ENCODE peak calls at places on chromosomes 4 and X, in six cellular contexts. T is H54, O is NCI-H69, Y is NCI-H1092 treated with DMSO at 0.1 percent for 48 hours, Q is colonic mucosa, M is RPMI8226. E is an unnamed sample.

GRCh38 chrX:80223922-80224579 is 196.2 kb upstream of the TENT5D start:
- DNase-seq in M (no peak), Q (no peak), O (no peak), Y (no peak), T (no peak), E (peak)

GRCh38 chrX:143634701-143635442 is 1.0 kb downstream of the SLITRK4 start:
- DNase-seq in Q (no peak), T (peak), Y (peak), M (no peak), O (peak), E (no peak)

GRCh38 chr4:91984466-91984865 is 319.3 kb upstream of the GRID2 start:
- DNase-seq in M (no peak), T (no peak), Q (no peak), O (no peak), Y (no peak), E (no peak)

GRCh38 chr4:156974264-156974663 is 2.7 kb upstream of the PDGFC start:
- DNase-seq in Q (no peak), O (no peak), T (no peak), Y (no peak), M (no peak), E (no peak)

GRCh38 chrX:21166302-21166982 is 207.8 kb upstream of the CNKSR2 start:
- DNase-seq in Q (no peak), T (no peak), O (no peak), Y (no peak), M (no peak), E (no peak)

GRCh38 chr4:25131925-25132324 is 28.3 kb downstream of the SEPSECS start:
- DNase-seq in M (no peak), O (no peak), Y (no peak), T (no peak), Q (no peak), E (no peak)

GRCh38 chrX:44183329-44183728 is 160.1 kb downstream of the EFHC2 start:
- DNase-seq in Y (no peak), T (no peak), Q (no peak), O (peak), M (no peak), E (no peak)

GRCh38 chrX:135086197-135086854 is 34.0 kb downstream of the ETDB start:
- DNase-seq in O (peak), Q (peak), T (peak), Y (peak), M (peak), E (peak)

GRCh38 chr4:9847971-9848764 is 66.7 kb downstream of the DRD5 start:
- DNase-seq in Q (no peak), O (no peak), T (no peak), Y (no peak), M (no peak), E (no peak)

GRCh38 chrX:36898301-36898700 is 109.9 kb upstream of the FAM47C start:
- DNase-seq in Q (no peak), Y (no peak), M (peak), O (no peak), T (no peak), E (peak)

GRCh38 chr4:56106755-56107154 is 158.0 kb downstream of the CEP135 start:
- DNase-seq in T (no peak), Q (no peak), O (peak), M (no peak), Y (no peak), E (no peak)

GRCh38 chrX:150429577-150429976 is 66.5 kb downstream of the MAMLD1 start:
- DNase-seq in M (no peak), T (no peak), Q (no peak), Y (no peak), O (no peak), E (peak)

GRCh38 chr4:28226962-28227361 is 1366.3 kb downstream of the STIM2 start:
- DNase-seq in T (no peak), M (no peak), Y (no peak), Q (no peak), O (no peak), E (no peak)

GRCh38 chr4:69999420-69999819 is 3.7 kb downstream of the STATH start:
- DNase-seq in T (no peak), O (no peak), Q (no peak), Y (no peak), M (no peak), E (no peak)

GRCh38 chrX:124018031-124018430 is 56.5 kb downstream of the STAG2 start:
- DNase-seq in T (no peak), M (peak), Y (no peak), Q (no peak), O (no peak), E (peak)

GRCh38 chr4:148068065-148068911 is 336.4 kb downstream of the ARHGAP10 start:
- DNase-seq in Q (no peak), T (no peak), Y (no peak), O (no peak), M (no peak), E (no peak)

GRCh38 chrX:39912126-39912525 is 185.6 kb downstream of the BCOR start:
- DNase-seq in M (no peak), Y (no peak), T (no peak), O (no peak), Q (no peak), E (no peak)

GRCh38 chr4:1291996-1292702 is 2.5 kb downstream of the MAEA start:
- DNase-seq in Y (no peak), M (no peak), Q (peak), O (no peak), T (no peak), E (no peak)

E was measured in MV-4-11.